ENCODE peak calls at places on chromosomes 1 and 21, in six cellular contexts. One of them, this sample, is unnamed.

GRCh38 chr21:22231013-22231412 is 1232.8 kb downstream of the NCAM2 start:
- DNase-seq in lung: no peak
- DNase-seq in dorsolateral prefrontal cortex: no peak
- DNase-seq in tibial nerve: no peak
- DNase-seq in mucosa of descending colon: no peak
- DNase-seq in transverse colon: no peak
- DNase-seq in this sample: no peak

GRCh38 chr1:3290438-3290837 is 164.0 kb upstream of the ARHGEF16 start:
- DNase-seq in lung: no peak
- DNase-seq in dorsolateral prefrontal cortex: no peak
- DNase-seq in mucosa of descending colon: no peak
- DNase-seq in tibial nerve: no peak
- DNase-seq in transverse colon: no peak
- DNase-seq in this sample: no peak

GRCh38 chr1:111406325-111406768 is 21.2 kb downstream of the OVGP1 start:
- DNase-seq in transverse colon: peak; percentile 26
- DNase-seq in dorsolateral prefrontal cortex: no peak
- DNase-seq in tibial nerve: no peak
- DNase-seq in lung: peak; percentile 55
- DNase-seq in mucosa of descending colon: peak; percentile 23
- DNase-seq in this sample: no peak

GRCh38 chr1:52713590-52713989 is 12.7 kb upstream of the ZYG11B start:
- DNase-seq in dorsolateral prefrontal cortex: no peak
- DNase-seq in transverse colon: no peak
- DNase-seq in tibial nerve: no peak
- DNase-seq in mucosa of descending colon: no peak
- DNase-seq in lung: no peak
- DNase-seq in this sample: no peak

GRCh38 chr1:175015243-175015642 is 8.0 kb downstream of the MRPS14 start:
- DNase-seq in lung: no peak
- DNase-seq in mucosa of descending colon: no peak
- DNase-seq in tibial nerve: no peak
- DNase-seq in transverse colon: no peak
- DNase-seq in dorsolateral prefrontal cortex: no peak
- DNase-seq in this sample: no peak

GRCh38 chr1:67888707-67889106 is 55.4 kb upstream of the GNG12 start:
- DNase-seq in tibial nerve: no peak
- DNase-seq in dorsolateral prefrontal cortex: no peak
- DNase-seq in mucosa of descending colon: no peak
- DNase-seq in transverse colon: no peak
- DNase-seq in lung: no peak
- DNase-seq in this sample: no peak

GRCh38 chr1:147079400-147080012 is 92.8 kb downstream of the PRKAB2 start:
- DNase-seq in tibial nerve: no peak
- DNase-seq in lung: no peak
- DNase-seq in dorsolateral prefrontal cortex: no peak
- DNase-seq in transverse colon: no peak
- DNase-seq in mucosa of descending colon: no peak
- DNase-seq in this sample: no peak

GRCh38 chr1:39902121-39902807 is 547 bp upstream of the MYCL start:
- DNase-seq in transverse colon: peak; percentile 92
- DNase-seq in dorsolateral prefrontal cortex: peak; percentile 81
- DNase-seq in tibial nerve: peak; percentile 26
- DNase-seq in lung: peak; percentile 84
- DNase-seq in mucosa of descending colon: peak; percentile 92
- DNase-seq in this sample: peak; percentile 42

GRCh38 chr1:26695417-26696190 is at the start of gene ARID1A:
- DNase-seq in mucosa of descending colon: peak; percentile 95
- DNase-seq in transverse colon: peak; percentile 97
- DNase-seq in tibial nerve: peak; percentile 91
- DNase-seq in dorsolateral prefrontal cortex: peak; percentile 95
- DNase-seq in lung: peak; percentile 96
- DNase-seq in this sample: peak; percentile 72
- TF ChIP-seq CTCF in mucosa of descending colon: no peak
- TF ChIP-seq CTCF in transverse colon: no peak
- TF ChIP-seq CTCF in tibial nerve: peak; percentile 91
- TF ChIP-seq CTCF in dorsolateral prefrontal cortex: peak; percentile 51
- TF ChIP-seq CTCF in lung: peak; percentile 1
- TF ChIP-seq CTCF in this sample: no peak

GRCh38 chr1:231951399-231951798 is 324.8 kb downstream of the DISC1 start:
- DNase-seq in lung: no peak
- DNase-seq in mucosa of descending colon: no peak
- DNase-seq in transverse colon: no peak
- DNase-seq in dorsolateral prefrontal cortex: no peak
- DNase-seq in tibial nerve: no peak
- DNase-seq in this sample: no peak

GRCh38 chr1:231954751-231955150 is 328.2 kb downstream of the DISC1 start:
- DNase-seq in dorsolateral prefrontal cortex: no peak
- DNase-seq in lung: no peak
- DNase-seq in tibial nerve: no peak
- DNase-seq in mucosa of descending colon: no peak
- DNase-seq in transverse colon: no peak
- DNase-seq in this sample: no peak

GRCh38 chr1:231950732-231951131 is 324.1 kb downstream of the DISC1 start:
- DNase-seq in tibial nerve: no peak
- DNase-seq in mucosa of descending colon: no peak
- DNase-seq in lung: no peak
- DNase-seq in transverse colon: no peak
- DNase-seq in dorsolateral prefrontal cortex: no peak
- DNase-seq in this sample: no peak

DNA sequence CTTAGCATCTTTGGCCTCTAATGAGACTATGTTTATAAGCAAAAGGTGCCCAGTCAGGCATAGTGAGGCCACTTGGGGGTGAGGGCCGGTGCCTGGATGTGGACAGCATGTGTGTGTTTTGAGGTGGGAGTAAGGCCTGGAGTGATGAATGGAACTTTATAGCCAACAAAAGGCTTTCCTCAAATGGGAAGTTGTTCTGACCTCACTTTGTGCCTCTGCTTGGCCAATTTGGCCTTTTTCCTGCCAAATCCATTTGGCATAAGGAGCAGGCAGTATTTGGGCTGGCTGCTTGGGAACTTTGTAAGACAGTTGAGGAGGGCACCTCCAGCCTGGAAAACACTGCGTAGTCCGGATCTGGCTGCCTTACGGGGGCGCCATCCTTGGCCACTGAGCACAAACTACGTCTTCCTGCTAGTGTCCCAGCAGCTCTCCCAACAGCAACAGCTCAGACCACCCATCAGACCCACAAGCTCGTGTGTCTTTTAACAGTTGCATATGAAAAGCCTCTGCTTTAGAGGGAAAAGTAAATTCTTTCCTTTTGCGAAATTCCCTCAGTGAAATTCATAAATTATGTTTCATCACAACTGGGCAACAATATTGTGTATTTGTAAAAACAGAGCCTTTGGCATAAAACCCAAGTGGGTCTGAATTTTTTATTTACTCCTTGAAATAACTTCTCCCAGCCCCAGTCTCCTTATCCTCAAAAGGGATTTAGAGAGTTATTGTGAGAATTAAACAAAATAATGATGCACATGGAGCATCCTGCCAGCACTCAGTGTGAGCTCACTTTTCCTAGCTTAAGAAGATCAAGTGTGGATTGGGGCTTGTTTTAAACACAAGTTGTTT is 322.9 kb downstream of the DISC1 start:
- DNase-seq in mucosa of descending colon: peak; percentile 16
- DNase-seq in dorsolateral prefrontal cortex: no peak
- DNase-seq in tibial nerve: no peak
- DNase-seq in transverse colon: no peak
- DNase-seq in lung: no peak
- DNase-seq in this sample: no peak
- TF ChIP-seq CTCF in mucosa of descending colon: no peak
- TF ChIP-seq CTCF in dorsolateral prefrontal cortex: no peak
- TF ChIP-seq CTCF in tibial nerve: no peak
- TF ChIP-seq CTCF in transverse colon: no peak
- TF ChIP-seq CTCF in lung: no peak
- TF ChIP-seq CTCF in this sample: no peak

GRCh38 chr1:118990513-118991131 is 2.5 kb upstream of the TBX15 start:
- DNase-seq in tibial nerve: no peak
- DNase-seq in transverse colon: no peak
- DNase-seq in dorsolateral prefrontal cortex: no peak
- DNase-seq in lung: no peak
- DNase-seq in mucosa of descending colon: no peak
- DNase-seq in this sample: no peak
- TF ChIP-seq CTCF in tibial nerve: no peak
- TF ChIP-seq CTCF in transverse colon: no peak
- TF ChIP-seq CTCF in dorsolateral prefrontal cortex: no peak
- TF ChIP-seq CTCF in lung: no peak
- TF ChIP-seq CTCF in mucosa of descending colon: no peak
- TF ChIP-seq CTCF in this sample: no peak

GRCh38 chr1:224700915-224701531 is 84.9 kb downstream of the CNIH3 start:
- DNase-seq in mucosa of descending colon: peak; percentile 7
- DNase-seq in transverse colon: no peak
- DNase-seq in tibial nerve: no peak
- DNase-seq in lung: no peak
- DNase-seq in dorsolateral prefrontal cortex: no peak
- DNase-seq in this sample: no peak
- TF ChIP-seq CTCF in mucosa of descending colon: no peak
- TF ChIP-seq CTCF in transverse colon: no peak
- TF ChIP-seq CTCF in tibial nerve: no peak
- TF ChIP-seq CTCF in lung: no peak
- TF ChIP-seq CTCF in dorsolateral prefrontal cortex: peak; percentile 27
- TF ChIP-seq CTCF in this sample: no peak

GRCh38 chr1:155688318-155689121 is at the start of the genes DAP3 and YY1AP1:
- DNase-seq in dorsolateral prefrontal cortex: peak; percentile 92
- DNase-seq in transverse colon: peak; percentile 94
- DNase-seq in lung: peak; percentile 92
- DNase-seq in mucosa of descending colon: peak; percentile 91
- DNase-seq in tibial nerve: peak; percentile 85
- DNase-seq in this sample: peak; percentile 54
- TF ChIP-seq CTCF in dorsolateral prefrontal cortex: no peak
- TF ChIP-seq CTCF in transverse colon: no peak
- TF ChIP-seq CTCF in lung: no peak
- TF ChIP-seq CTCF in mucosa of descending colon: no peak
- TF ChIP-seq CTCF in tibial nerve: peak; percentile 76
- TF ChIP-seq CTCF in this sample: no peak

GRCh38 chr1:100543640-100544039 is 5.7 kb downstream of the GPR88 start:
- DNase-seq in tibial nerve: no peak
- DNase-seq in dorsolateral prefrontal cortex: no peak
- DNase-seq in lung: no peak
- DNase-seq in mucosa of descending colon: peak; percentile 35
- DNase-seq in transverse colon: no peak
- DNase-seq in this sample: no peak
- TF ChIP-seq CTCF in tibial nerve: no peak
- TF ChIP-seq CTCF in dorsolateral prefrontal cortex: no peak
- TF ChIP-seq CTCF in lung: no peak
- TF ChIP-seq CTCF in mucosa of descending colon: no peak
- TF ChIP-seq CTCF in transverse colon: no peak
- TF ChIP-seq CTCF in this sample: no peak

GRCh38 chr1:183922197-183922596 is 115.3 kb downstream of the COLGALT2 start:
- DNase-seq in mucosa of descending colon: no peak
- DNase-seq in transverse colon: no peak
- DNase-seq in dorsolateral prefrontal cortex: no peak
- DNase-seq in lung: no peak
- DNase-seq in tibial nerve: no peak
- DNase-seq in this sample: no peak
- TF ChIP-seq CTCF in mucosa of descending colon: no peak
- TF ChIP-seq CTCF in transverse colon: no peak
- TF ChIP-seq CTCF in dorsolateral prefrontal cortex: no peak
- TF ChIP-seq CTCF in lung: no peak
- TF ChIP-seq CTCF in tibial nerve: no peak
- TF ChIP-seq CTCF in this sample: no peak

DNA sequence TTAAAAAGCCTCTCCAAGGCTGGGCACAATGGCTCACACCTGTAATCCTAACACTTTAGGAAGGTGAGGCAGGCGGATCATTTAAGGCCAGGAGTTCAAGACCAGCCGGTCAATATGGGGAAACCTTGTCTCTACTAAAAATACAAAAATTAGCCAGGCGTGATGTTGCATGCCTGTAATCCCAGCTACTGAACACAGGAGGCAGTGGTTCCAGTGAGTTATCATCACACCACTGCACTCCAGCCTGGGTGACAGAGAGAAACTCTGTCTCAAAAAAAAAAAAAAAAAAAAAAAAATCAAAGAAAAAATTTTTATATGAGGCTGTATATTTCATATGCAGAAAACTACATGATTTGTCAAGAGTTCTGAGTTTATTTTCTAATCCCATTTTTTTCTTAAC is 1107.1 kb upstream of the TMPRSS15 start:
- DNase-seq in lung: no peak
- DNase-seq in mucosa of descending colon: no peak
- DNase-seq in dorsolateral prefrontal cortex: no peak
- DNase-seq in tibial nerve: no peak
- DNase-seq in transverse colon: no peak
- DNase-seq in this sample: no peak
- TF ChIP-seq CTCF in lung: no peak
- TF ChIP-seq CTCF in mucosa of descending colon: no peak
- TF ChIP-seq CTCF in dorsolateral prefrontal cortex: no peak
- TF ChIP-seq CTCF in tibial nerve: no peak
- TF ChIP-seq CTCF in transverse colon: no peak
- TF ChIP-seq CTCF in this sample: no peak

GRCh38 chr1:157766792-157767191 is 10.1 kb downstream of the FCRL2 start:
- DNase-seq in dorsolateral prefrontal cortex: no peak
- DNase-seq in lung: no peak
- DNase-seq in transverse colon: no peak
- DNase-seq in mucosa of descending colon: no peak
- DNase-seq in tibial nerve: no peak
- DNase-seq in this sample: no peak

GRCh38 chr1:157774412-157774811 is 2.5 kb downstream of the FCRL2 start:
- DNase-seq in dorsolateral prefrontal cortex: no peak
- DNase-seq in transverse colon: no peak
- DNase-seq in mucosa of descending colon: no peak
- DNase-seq in tibial nerve: no peak
- DNase-seq in lung: no peak
- DNase-seq in this sample: no peak

GRCh38 chr1:157771666-157772425 is 5.1 kb downstream of the FCRL2 start:
- DNase-seq in mucosa of descending colon: no peak
- DNase-seq in transverse colon: no peak
- DNase-seq in lung: no peak
- DNase-seq in dorsolateral prefrontal cortex: no peak
- DNase-seq in tibial nerve: no peak
- DNase-seq in this sample: no peak

GRCh38 chr1:157773723-157774350 is 3.1 kb downstream of the FCRL2 start:
- DNase-seq in dorsolateral prefrontal cortex: no peak
- DNase-seq in tibial nerve: no peak
- DNase-seq in lung: no peak
- DNase-seq in mucosa of descending colon: peak; percentile 70
- DNase-seq in transverse colon: peak; percentile 67
- DNase-seq in this sample: no peak

DNA sequence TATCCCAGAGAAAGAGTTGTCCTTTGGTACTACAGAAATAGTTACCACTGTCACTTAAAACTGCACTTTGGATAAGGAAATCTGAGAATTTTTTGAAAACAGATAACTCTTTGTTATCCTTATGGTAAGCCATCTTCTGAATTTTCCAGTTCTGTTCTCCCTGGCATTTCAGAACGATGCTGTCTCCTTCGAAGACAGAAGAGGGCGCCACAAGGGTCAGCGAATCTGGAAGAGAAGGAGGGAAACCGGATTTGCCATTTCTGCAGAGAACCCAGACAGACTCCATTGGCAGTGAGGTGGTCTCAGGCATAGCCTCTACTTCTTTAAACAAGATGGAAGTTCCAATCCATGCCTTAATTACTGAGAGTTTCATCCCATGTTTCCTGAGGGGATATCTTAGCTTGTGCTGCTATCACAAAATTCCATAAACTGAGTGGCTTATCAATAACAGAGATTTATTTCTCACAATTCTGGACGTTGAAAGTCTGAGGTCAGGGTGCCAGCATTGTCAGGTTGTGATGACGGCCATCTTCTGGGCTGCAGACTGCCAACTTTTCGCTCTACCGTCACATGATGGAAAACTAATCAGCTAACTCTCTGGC is 6.4 kb downstream of the FCRL2 start:
- DNase-seq in dorsolateral prefrontal cortex: no peak
- DNase-seq in transverse colon: no peak
- DNase-seq in mucosa of descending colon: no peak
- DNase-seq in tibial nerve: no peak
- DNase-seq in lung: no peak
- DNase-seq in this sample: no peak
- TF ChIP-seq CTCF in dorsolateral prefrontal cortex: no peak
- TF ChIP-seq CTCF in transverse colon: peak; percentile 26
- TF ChIP-seq CTCF in mucosa of descending colon: no peak
- TF ChIP-seq CTCF in tibial nerve: no peak
- TF ChIP-seq CTCF in lung: no peak
- TF ChIP-seq CTCF in this sample: no peak

GRCh38 chr1:13469343-13469742 is 44.5 kb downstream of the LRRC38 start:
- DNase-seq in lung: no peak
- DNase-seq in mucosa of descending colon: peak; percentile 1
- DNase-seq in transverse colon: no peak
- DNase-seq in dorsolateral prefrontal cortex: no peak
- DNase-seq in tibial nerve: no peak
- DNase-seq in this sample: no peak
- TF ChIP-seq CTCF in lung: no peak
- TF ChIP-seq CTCF in mucosa of descending colon: no peak
- TF ChIP-seq CTCF in transverse colon: peak; percentile 6
- TF ChIP-seq CTCF in dorsolateral prefrontal cortex: peak; percentile 11
- TF ChIP-seq CTCF in tibial nerve: no peak
- TF ChIP-seq CTCF in this sample: no peak

This sample was measured in omental fat pad.